ENCODE peak calls at places on chromosomes 4 and X, in seven cellular contexts. One of them, this sample, is unnamed.

GRCh38 chr4:81963005-81963404 is 410.8 kb downstream of the HNRNPD start:
- DNase-seq in stimulated activated CD4-positive, alpha-beta T cell treated with anti-CD3 and anti-CD28 coated beads, Interleukin-4, amount 100 ng/mL, for 1 hour: no peak
- DNase-seq in NCI-H1092 treated with DMSO at 0.1 percent for 48 hours: no peak
- DNase-seq in globus pallidus: no peak
- DNase-seq in lower lobe of right lung: no peak
- DNase-seq in fibroblast of lung: no peak
- DNase-seq in endodermal cell: no peak
- DNase-seq in this sample: no peak

GRCh38 chrX:1170243-1170642 is 42.2 kb downstream of the CRLF2 start:
- DNase-seq in stimulated activated CD4-positive, alpha-beta T cell treated with anti-CD3 and anti-CD28 coated beads, Interleukin-4, amount 100 ng/mL, for 1 hour: no peak
- DNase-seq in NCI-H1092 treated with DMSO at 0.1 percent for 48 hours: no peak
- DNase-seq in globus pallidus: no peak
- DNase-seq in lower lobe of right lung: no peak
- DNase-seq in fibroblast of lung: no peak
- DNase-seq in endodermal cell: peak; percentile 47
- DNase-seq in this sample: no peak

GRCh38 chr4:112361181-112361791 is 64.1 kb downstream of the ALPK1 start:
- DNase-seq in stimulated activated CD4-positive, alpha-beta T cell treated with anti-CD3 and anti-CD28 coated beads, Interleukin-4, amount 100 ng/mL, for 1 hour: no peak
- DNase-seq in NCI-H1092 treated with DMSO at 0.1 percent for 48 hours: no peak
- DNase-seq in globus pallidus: no peak
- DNase-seq in lower lobe of right lung: no peak
- DNase-seq in fibroblast of lung: no peak
- DNase-seq in endodermal cell: peak; percentile 91
- DNase-seq in this sample: no peak

GRCh38 chr4:83013931-83014330 is 3.3 kb upstream of the LIN54 start:
- DNase-seq in stimulated activated CD4-positive, alpha-beta T cell treated with anti-CD3 and anti-CD28 coated beads, Interleukin-4, amount 100 ng/mL, for 1 hour: no peak
- DNase-seq in NCI-H1092 treated with DMSO at 0.1 percent for 48 hours: no peak
- DNase-seq in globus pallidus: no peak
- DNase-seq in lower lobe of right lung: no peak
- DNase-seq in fibroblast of lung: no peak
- DNase-seq in endodermal cell: no peak
- DNase-seq in this sample: no peak

GRCh38 chr4:55001538-55001937 is 123.9 kb downstream of the KDR start:
- DNase-seq in stimulated activated CD4-positive, alpha-beta T cell treated with anti-CD3 and anti-CD28 coated beads, Interleukin-4, amount 100 ng/mL, for 1 hour: no peak
- DNase-seq in NCI-H1092 treated with DMSO at 0.1 percent for 48 hours: no peak
- DNase-seq in globus pallidus: no peak
- DNase-seq in lower lobe of right lung: no peak
- DNase-seq in fibroblast of lung: no peak
- DNase-seq in endodermal cell: no peak
- DNase-seq in this sample: no peak

GRCh38 chrX:126165721-126166401 is at the start of gene DCAF12L2:
- DNase-seq in stimulated activated CD4-positive, alpha-beta T cell treated with anti-CD3 and anti-CD28 coated beads, Interleukin-4, amount 100 ng/mL, for 1 hour: no peak
- DNase-seq in NCI-H1092 treated with DMSO at 0.1 percent for 48 hours: peak; percentile 11
- DNase-seq in globus pallidus: peak; percentile 1
- DNase-seq in lower lobe of right lung: peak; percentile 14
- DNase-seq in fibroblast of lung: no peak
- DNase-seq in endodermal cell: peak; percentile 74
- DNase-seq in this sample: no peak

GRCh38 chr4:6425336-6425735 is 47.1 kb downstream of the PPP2R2C start:
- DNase-seq in stimulated activated CD4-positive, alpha-beta T cell treated with anti-CD3 and anti-CD28 coated beads, Interleukin-4, amount 100 ng/mL, for 1 hour: no peak
- DNase-seq in NCI-H1092 treated with DMSO at 0.1 percent for 48 hours: no peak
- DNase-seq in globus pallidus: no peak
- DNase-seq in lower lobe of right lung: no peak
- DNase-seq in fibroblast of lung: no peak
- DNase-seq in endodermal cell: no peak
- DNase-seq in this sample: no peak

GRCh38 chr4:5724377-5724776 is 13.4 kb downstream of the EVC start:
- DNase-seq in stimulated activated CD4-positive, alpha-beta T cell treated with anti-CD3 and anti-CD28 coated beads, Interleukin-4, amount 100 ng/mL, for 1 hour: no peak
- DNase-seq in NCI-H1092 treated with DMSO at 0.1 percent for 48 hours: no peak
- DNase-seq in globus pallidus: no peak
- DNase-seq in lower lobe of right lung: no peak
- DNase-seq in fibroblast of lung: no peak
- DNase-seq in endodermal cell: no peak
- DNase-seq in this sample: no peak

GRCh38 chr4:118703118-118703517 is 17.9 kb downstream of the METTL14 start:
- DNase-seq in stimulated activated CD4-positive, alpha-beta T cell treated with anti-CD3 and anti-CD28 coated beads, Interleukin-4, amount 100 ng/mL, for 1 hour: no peak
- DNase-seq in NCI-H1092 treated with DMSO at 0.1 percent for 48 hours: no peak
- DNase-seq in globus pallidus: no peak
- DNase-seq in lower lobe of right lung: no peak
- DNase-seq in fibroblast of lung: no peak
- DNase-seq in endodermal cell: no peak
- DNase-seq in this sample: no peak

GRCh38 chr4:6733358-6734164 is 17.6 kb downstream of the BLOC1S4 start:
- DNase-seq in stimulated activated CD4-positive, alpha-beta T cell treated with anti-CD3 and anti-CD28 coated beads, Interleukin-4, amount 100 ng/mL, for 1 hour: no peak
- DNase-seq in NCI-H1092 treated with DMSO at 0.1 percent for 48 hours: no peak
- DNase-seq in globus pallidus: no peak
- DNase-seq in lower lobe of right lung: no peak
- DNase-seq in fibroblast of lung: no peak
- DNase-seq in endodermal cell: no peak
- DNase-seq in this sample: no peak

GRCh38 chrX:120310861-120311631 is at the start of gene TMEM255A:
- DNase-seq in stimulated activated CD4-positive, alpha-beta T cell treated with anti-CD3 and anti-CD28 coated beads, Interleukin-4, amount 100 ng/mL, for 1 hour: peak; percentile 1
- DNase-seq in NCI-H1092 treated with DMSO at 0.1 percent for 48 hours: peak; percentile 36
- DNase-seq in globus pallidus: peak; percentile 57
- DNase-seq in lower lobe of right lung: peak; percentile 37
- DNase-seq in fibroblast of lung: peak; percentile 6
- DNase-seq in endodermal cell: peak; percentile 71
- DNase-seq in this sample: no peak

GRCh38 chr4:5753766-5754528 is 42.9 kb downstream of the EVC start:
- DNase-seq in stimulated activated CD4-positive, alpha-beta T cell treated with anti-CD3 and anti-CD28 coated beads, Interleukin-4, amount 100 ng/mL, for 1 hour: no peak
- DNase-seq in NCI-H1092 treated with DMSO at 0.1 percent for 48 hours: no peak
- DNase-seq in globus pallidus: no peak
- DNase-seq in lower lobe of right lung: no peak
- DNase-seq in fibroblast of lung: peak; percentile 87
- DNase-seq in endodermal cell: no peak
- DNase-seq in this sample: no peak

GRCh38 chrX:17521871-17522693 is 147.1 kb downstream of the NHS start:
- DNase-seq in stimulated activated CD4-positive, alpha-beta T cell treated with anti-CD3 and anti-CD28 coated beads, Interleukin-4, amount 100 ng/mL, for 1 hour: no peak
- DNase-seq in NCI-H1092 treated with DMSO at 0.1 percent for 48 hours: peak; percentile 31
- DNase-seq in globus pallidus: no peak
- DNase-seq in lower lobe of right lung: no peak
- DNase-seq in fibroblast of lung: peak; percentile 51
- DNase-seq in endodermal cell: peak; percentile 82
- DNase-seq in this sample: peak; percentile 28

GRCh38 chr4:144353240-144353639 is 212.7 kb upstream of the GYPA start:
- DNase-seq in stimulated activated CD4-positive, alpha-beta T cell treated with anti-CD3 and anti-CD28 coated beads, Interleukin-4, amount 100 ng/mL, for 1 hour: no peak
- DNase-seq in NCI-H1092 treated with DMSO at 0.1 percent for 48 hours: no peak
- DNase-seq in globus pallidus: no peak
- DNase-seq in lower lobe of right lung: no peak
- DNase-seq in fibroblast of lung: no peak
- DNase-seq in endodermal cell: peak; percentile 67
- DNase-seq in this sample: no peak

GRCh38 chr4:18247189-18247588 is 225.6 kb upstream of the LCORL start:
- DNase-seq in stimulated activated CD4-positive, alpha-beta T cell treated with anti-CD3 and anti-CD28 coated beads, Interleukin-4, amount 100 ng/mL, for 1 hour: no peak
- DNase-seq in NCI-H1092 treated with DMSO at 0.1 percent for 48 hours: no peak
- DNase-seq in globus pallidus: no peak
- DNase-seq in lower lobe of right lung: no peak
- DNase-seq in fibroblast of lung: no peak
- DNase-seq in endodermal cell: no peak
- DNase-seq in this sample: no peak

GRCh38 chr4:25859429-25860148 is 3.2 kb downstream of the SEL1L3 start:
- DNase-seq in stimulated activated CD4-positive, alpha-beta T cell treated with anti-CD3 and anti-CD28 coated beads, Interleukin-4, amount 100 ng/mL, for 1 hour: no peak
- DNase-seq in NCI-H1092 treated with DMSO at 0.1 percent for 48 hours: no peak
- DNase-seq in globus pallidus: no peak
- DNase-seq in lower lobe of right lung: no peak
- DNase-seq in fibroblast of lung: no peak
- DNase-seq in endodermal cell: no peak
- DNase-seq in this sample: peak; percentile 36

GRCh38 chr4:111453216-111453615 is 692.0 kb upstream of the FAM241A start:
- DNase-seq in stimulated activated CD4-positive, alpha-beta T cell treated with anti-CD3 and anti-CD28 coated beads, Interleukin-4, amount 100 ng/mL, for 1 hour: no peak
- DNase-seq in NCI-H1092 treated with DMSO at 0.1 percent for 48 hours: no peak
- DNase-seq in globus pallidus: no peak
- DNase-seq in lower lobe of right lung: no peak
- DNase-seq in fibroblast of lung: no peak
- DNase-seq in endodermal cell: no peak
- DNase-seq in this sample: no peak

GRCh38 chrX:30570505-30570904 is 7.1 kb downstream of the TASL start:
- DNase-seq in stimulated activated CD4-positive, alpha-beta T cell treated with anti-CD3 and anti-CD28 coated beads, Interleukin-4, amount 100 ng/mL, for 1 hour: no peak
- DNase-seq in NCI-H1092 treated with DMSO at 0.1 percent for 48 hours: peak; percentile 14
- DNase-seq in globus pallidus: no peak
- DNase-seq in lower lobe of right lung: no peak
- DNase-seq in fibroblast of lung: peak; percentile 33
- DNase-seq in endodermal cell: no peak
- DNase-seq in this sample: no peak

GRCh38 chr4:17688011-17688441 is 73.6 kb downstream of the MED28 start:
- DNase-seq in stimulated activated CD4-positive, alpha-beta T cell treated with anti-CD3 and anti-CD28 coated beads, Interleukin-4, amount 100 ng/mL, for 1 hour: no peak
- DNase-seq in NCI-H1092 treated with DMSO at 0.1 percent for 48 hours: no peak
- DNase-seq in globus pallidus: peak; percentile 81
- DNase-seq in lower lobe of right lung: no peak
- DNase-seq in fibroblast of lung: no peak
- DNase-seq in endodermal cell: no peak
- DNase-seq in this sample: no peak

GRCh38 chr4:47122592-47123291 is 91.4 kb downstream of the GABRB1 start:
- DNase-seq in stimulated activated CD4-positive, alpha-beta T cell treated with anti-CD3 and anti-CD28 coated beads, Interleukin-4, amount 100 ng/mL, for 1 hour: peak; percentile 4
- DNase-seq in NCI-H1092 treated with DMSO at 0.1 percent for 48 hours: peak; percentile 45
- DNase-seq in globus pallidus: peak; percentile 77
- DNase-seq in lower lobe of right lung: no peak
- DNase-seq in fibroblast of lung: peak; percentile 85
- DNase-seq in endodermal cell: peak; percentile 92
- DNase-seq in this sample: no peak

GRCh38 chr4:4461850-4462249 is 74.9 kb downstream of the NSG1 start:
- DNase-seq in stimulated activated CD4-positive, alpha-beta T cell treated with anti-CD3 and anti-CD28 coated beads, Interleukin-4, amount 100 ng/mL, for 1 hour: peak; percentile 30
- DNase-seq in NCI-H1092 treated with DMSO at 0.1 percent for 48 hours: peak; percentile 29
- DNase-seq in globus pallidus: no peak
- DNase-seq in lower lobe of right lung: no peak
- DNase-seq in fibroblast of lung: no peak
- DNase-seq in endodermal cell: no peak
- DNase-seq in this sample: peak; percentile 47

GRCh38 chrX:10582945-10583344 is 37.4 kb downstream of the MID1 start:
- DNase-seq in stimulated activated CD4-positive, alpha-beta T cell treated with anti-CD3 and anti-CD28 coated beads, Interleukin-4, amount 100 ng/mL, for 1 hour: no peak
- DNase-seq in NCI-H1092 treated with DMSO at 0.1 percent for 48 hours: no peak
- DNase-seq in globus pallidus: no peak
- DNase-seq in lower lobe of right lung: no peak
- DNase-seq in fibroblast of lung: peak; percentile 79
- DNase-seq in endodermal cell: no peak
- DNase-seq in this sample: no peak

GRCh38 chr4:183505556-183506388 is 914 bp downstream of the ING2 start:
- DNase-seq in stimulated activated CD4-positive, alpha-beta T cell treated with anti-CD3 and anti-CD28 coated beads, Interleukin-4, amount 100 ng/mL, for 1 hour: peak; percentile 88
- DNase-seq in NCI-H1092 treated with DMSO at 0.1 percent for 48 hours: peak; percentile 77
- DNase-seq in globus pallidus: peak; percentile 91
- DNase-seq in lower lobe of right lung: peak; percentile 92
- DNase-seq in fibroblast of lung: peak; percentile 87
- DNase-seq in endodermal cell: peak; percentile 95
- DNase-seq in this sample: peak; percentile 63

GRCh38 chrX:1423215-1423614 is 29.5 kb downstream of the ASMTL start:
- DNase-seq in stimulated activated CD4-positive, alpha-beta T cell treated with anti-CD3 and anti-CD28 coated beads, Interleukin-4, amount 100 ng/mL, for 1 hour: no peak
- DNase-seq in NCI-H1092 treated with DMSO at 0.1 percent for 48 hours: no peak
- DNase-seq in globus pallidus: no peak
- DNase-seq in lower lobe of right lung: peak; percentile 1
- DNase-seq in fibroblast of lung: no peak
- DNase-seq in endodermal cell: no peak
- DNase-seq in this sample: no peak

GRCh38 chr4:173492315-173492714 is 37.7 kb downstream of the HAND2 start:
- DNase-seq in stimulated activated CD4-positive, alpha-beta T cell treated with anti-CD3 and anti-CD28 coated beads, Interleukin-4, amount 100 ng/mL, for 1 hour: no peak
- DNase-seq in NCI-H1092 treated with DMSO at 0.1 percent for 48 hours: no peak
- DNase-seq in globus pallidus: no peak
- DNase-seq in lower lobe of right lung: no peak
- DNase-seq in fibroblast of lung: no peak
- DNase-seq in endodermal cell: no peak
- DNase-seq in this sample: no peak

GRCh38 chrX:43644124-43644701 is 11.9 kb upstream of the MAOA start:
- DNase-seq in stimulated activated CD4-positive, alpha-beta T cell treated with anti-CD3 and anti-CD28 coated beads, Interleukin-4, amount 100 ng/mL, for 1 hour: no peak
- DNase-seq in NCI-H1092 treated with DMSO at 0.1 percent for 48 hours: no peak
- DNase-seq in globus pallidus: no peak
- DNase-seq in lower lobe of right lung: no peak
- DNase-seq in fibroblast of lung: peak; percentile 85
- DNase-seq in endodermal cell: no peak
- DNase-seq in this sample: no peak

GRCh38 chrX:115065304-115065703 is 47.9 kb upstream of the IL13RA2 start:
- DNase-seq in stimulated activated CD4-positive, alpha-beta T cell treated with anti-CD3 and anti-CD28 coated beads, Interleukin-4, amount 100 ng/mL, for 1 hour: no peak
- DNase-seq in NCI-H1092 treated with DMSO at 0.1 percent for 48 hours: no peak
- DNase-seq in globus pallidus: no peak
- DNase-seq in lower lobe of right lung: no peak
- DNase-seq in fibroblast of lung: no peak
- DNase-seq in endodermal cell: no peak
- DNase-seq in this sample: no peak

GRCh38 chr4:22498866-22499265 is 17.0 kb downstream of the ADGRA3 start:
- DNase-seq in stimulated activated CD4-positive, alpha-beta T cell treated with anti-CD3 and anti-CD28 coated beads, Interleukin-4, amount 100 ng/mL, for 1 hour: no peak
- DNase-seq in NCI-H1092 treated with DMSO at 0.1 percent for 48 hours: no peak
- DNase-seq in globus pallidus: no peak
- DNase-seq in lower lobe of right lung: no peak
- DNase-seq in fibroblast of lung: no peak
- DNase-seq in endodermal cell: no peak
- DNase-seq in this sample: no peak

GRCh38 chr4:165684177-165684870 is 188.7 kb upstream of the TLL1 start:
- DNase-seq in stimulated activated CD4-positive, alpha-beta T cell treated with anti-CD3 and anti-CD28 coated beads, Interleukin-4, amount 100 ng/mL, for 1 hour: no peak
- DNase-seq in NCI-H1092 treated with DMSO at 0.1 percent for 48 hours: no peak
- DNase-seq in globus pallidus: no peak
- DNase-seq in lower lobe of right lung: no peak
- DNase-seq in fibroblast of lung: peak; percentile 66
- DNase-seq in endodermal cell: no peak
- DNase-seq in this sample: no peak

GRCh38 chr4:8710946-8711345 is 118.4 kb downstream of the CPZ start:
- DNase-seq in stimulated activated CD4-positive, alpha-beta T cell treated with anti-CD3 and anti-CD28 coated beads, Interleukin-4, amount 100 ng/mL, for 1 hour: no peak
- DNase-seq in NCI-H1092 treated with DMSO at 0.1 percent for 48 hours: no peak
- DNase-seq in globus pallidus: no peak
- DNase-seq in lower lobe of right lung: peak; percentile 14
- DNase-seq in fibroblast of lung: no peak
- DNase-seq in endodermal cell: peak; percentile 16
- DNase-seq in this sample: no peak

GRCh38 chrX:34880656-34881055 is 61.9 kb upstream of the FAM47B start:
- DNase-seq in stimulated activated CD4-positive, alpha-beta T cell treated with anti-CD3 and anti-CD28 coated beads, Interleukin-4, amount 100 ng/mL, for 1 hour: no peak
- DNase-seq in NCI-H1092 treated with DMSO at 0.1 percent for 48 hours: no peak
- DNase-seq in globus pallidus: no peak
- DNase-seq in lower lobe of right lung: no peak
- DNase-seq in fibroblast of lung: peak; percentile 37
- DNase-seq in endodermal cell: no peak
- DNase-seq in this sample: no peak

GRCh38 chr4:1419708-1420107 is 13.5 kb upstream of the NKX1-1 start:
- DNase-seq in stimulated activated CD4-positive, alpha-beta T cell treated with anti-CD3 and anti-CD28 coated beads, Interleukin-4, amount 100 ng/mL, for 1 hour: no peak
- DNase-seq in NCI-H1092 treated with DMSO at 0.1 percent for 48 hours: no peak
- DNase-seq in globus pallidus: no peak
- DNase-seq in lower lobe of right lung: peak; percentile 5
- DNase-seq in fibroblast of lung: no peak
- DNase-seq in endodermal cell: no peak
- DNase-seq in this sample: no peak

GRCh38 chrX:112341598-112341997 is 259.0 kb upstream of the TRPC5 start:
- DNase-seq in stimulated activated CD4-positive, alpha-beta T cell treated with anti-CD3 and anti-CD28 coated beads, Interleukin-4, amount 100 ng/mL, for 1 hour: no peak
- DNase-seq in NCI-H1092 treated with DMSO at 0.1 percent for 48 hours: no peak
- DNase-seq in globus pallidus: no peak
- DNase-seq in lower lobe of right lung: no peak
- DNase-seq in fibroblast of lung: no peak
- DNase-seq in endodermal cell: no peak
- DNase-seq in this sample: no peak

GRCh38 chr4:149311076-149311475 is 504.6 kb downstream of the IQCM start:
- DNase-seq in stimulated activated CD4-positive, alpha-beta T cell treated with anti-CD3 and anti-CD28 coated beads, Interleukin-4, amount 100 ng/mL, for 1 hour: no peak
- DNase-seq in NCI-H1092 treated with DMSO at 0.1 percent for 48 hours: no peak
- DNase-seq in globus pallidus: no peak
- DNase-seq in lower lobe of right lung: no peak
- DNase-seq in fibroblast of lung: no peak
- DNase-seq in endodermal cell: no peak
- DNase-seq in this sample: no peak

GRCh38 chrX:55521687-55522086 is 32.0 kb upstream of the USP51 start:
- DNase-seq in stimulated activated CD4-positive, alpha-beta T cell treated with anti-CD3 and anti-CD28 coated beads, Interleukin-4, amount 100 ng/mL, for 1 hour: no peak
- DNase-seq in NCI-H1092 treated with DMSO at 0.1 percent for 48 hours: no peak
- DNase-seq in globus pallidus: no peak
- DNase-seq in lower lobe of right lung: no peak
- DNase-seq in fibroblast of lung: no peak
- DNase-seq in endodermal cell: no peak
- DNase-seq in this sample: no peak

GRCh38 chr4:164252286-164252685 is 501.6 kb upstream of the SMIM31 start:
- DNase-seq in stimulated activated CD4-positive, alpha-beta T cell treated with anti-CD3 and anti-CD28 coated beads, Interleukin-4, amount 100 ng/mL, for 1 hour: no peak
- DNase-seq in NCI-H1092 treated with DMSO at 0.1 percent for 48 hours: no peak
- DNase-seq in globus pallidus: peak; percentile 92
- DNase-seq in lower lobe of right lung: no peak
- DNase-seq in fibroblast of lung: peak; percentile 9
- DNase-seq in endodermal cell: peak; percentile 75
- DNase-seq in this sample: no peak

GRCh38 chr4:154086247-154086646 is 297.4 kb upstream of the SFRP2 start:
- DNase-seq in stimulated activated CD4-positive, alpha-beta T cell treated with anti-CD3 and anti-CD28 coated beads, Interleukin-4, amount 100 ng/mL, for 1 hour: no peak
- DNase-seq in NCI-H1092 treated with DMSO at 0.1 percent for 48 hours: no peak
- DNase-seq in globus pallidus: no peak
- DNase-seq in lower lobe of right lung: no peak
- DNase-seq in fibroblast of lung: no peak
- DNase-seq in endodermal cell: no peak
- DNase-seq in this sample: no peak